ENCODE peak calls at places on chromosomes 12 and 14, in five cellular contexts. L is K562, S is IMR-90, X is HepG2, I is H1. H is an unnamed sample.
A peak's percentile ranks its signal among the peaks of the same experiment; 100 is the strongest.

GRCh38 chr12:19323768-19324167 is 115.5 kb upstream of the AEBP2 start:
- DNase-seq in L (no peak), S (peak; percentile 80), X (no peak), I (no peak), H (no peak)

GRCh38 chr12:128687851-128688250 is 135.9 kb downstream of the SLC15A4 start:
- DNase-seq in L (no peak), S (no peak), X (no peak), I (no peak), H (no peak)

GRCh38 chr14:101709962-101710891 is 51.3 kb upstream of the PPP2R5C start:
- DNase-seq in L (peak; percentile 68), S (no peak), X (peak; percentile 39), I (no peak), H (no peak)

GRCh38 chr12:46556820-46557524 is 184.4 kb upstream of the SLC38A2 start:
- DNase-seq in L (no peak), S (peak; percentile 95), X (no peak), I (no peak), H (peak; percentile 43)

GRCh38 chr12:132061641-132062430 is 82.3 kb downstream of the DDX51 start:
- DNase-seq in L (no peak), S (no peak), X (no peak), I (no peak), H (no peak)

GRCh38 chr12:6167327-6168280 is 32.6 kb upstream of the CD9 start:
- DNase-seq in L (peak; percentile 57), S (peak; percentile 99), X (peak; percentile 30), I (no peak), H (peak; percentile 61)

GRCh38 chr14:101254805-101255764 is 306.2 kb upstream of the DIO3 start:
- DNase-seq in L (no peak), S (no peak), X (no peak), I (no peak), H (no peak)

GRCh38 chr12:109151457-109151856 is 35.1 kb downstream of the ACACB start:
- DNase-seq in L (no peak), S (no peak), X (no peak), I (no peak), H (no peak)

GRCh38 chr12:6896846-6897435 is 7.7 kb upstream of the LRRC23 start:
- DNase-seq in L (no peak), S (no peak), X (no peak), I (no peak), H (no peak)

GRCh38 chr12:120249266-120249874 is 16.2 kb downstream of the PXN start:
- DNase-seq in L (no peak), S (no peak), X (no peak), I (no peak), H (no peak)

GRCh38 chr14:42671636-42672035 is 1065.0 kb downstream of the LRFN5 start:
- DNase-seq in L (no peak), S (no peak), X (no peak), I (no peak), H (no peak)

GRCh38 chr14:86464386-86464785 is 934.4 kb downstream of the FLRT2 start:
- DNase-seq in L (no peak), S (peak; percentile 57), X (no peak), I (no peak), H (no peak)

GRCh38 chr14:73240816-73241480 is 3.6 kb downstream of the PAPLN start:
- DNase-seq in L (no peak), S (no peak), X (no peak), I (no peak), H (no peak)

GRCh38 chr12:111927346-111927745 is 85.3 kb downstream of the MAPKAPK5 start:
- DNase-seq in L (no peak), S (no peak), X (no peak), I (no peak), H (no peak)

GRCh38 chr12:12645485-12645884 is 33.8 kb downstream of the CREBL2 start:
- DNase-seq in L (peak; percentile 35), S (peak; percentile 40), X (peak; percentile 64), I (no peak), H (no peak)

GRCh38 chr14:50668852-50669194 is 717 bp upstream of the SAV1 start:
- DNase-seq in L (no peak), S (no peak), X (no peak), I (no peak), H (no peak)

GRCh38 chr14:50667491-50668007 is 557 bp downstream of the SAV1 start:
- DNase-seq in L (peak; percentile 22), S (no peak), X (no peak), I (no peak), H (no peak)

GRCh38 chr14:50669441-50669986 is 1.4 kb upstream of the SAV1 start:
- DNase-seq in L (no peak), S (no peak), X (no peak), I (no peak), H (no peak)

GRCh38 chr14:50668008-50668851 is at the start of gene SAV1:
- DNase-seq in L (peak; percentile 61), S (peak; percentile 87), X (peak; percentile 68), I (no peak), H (no peak)

DNA sequence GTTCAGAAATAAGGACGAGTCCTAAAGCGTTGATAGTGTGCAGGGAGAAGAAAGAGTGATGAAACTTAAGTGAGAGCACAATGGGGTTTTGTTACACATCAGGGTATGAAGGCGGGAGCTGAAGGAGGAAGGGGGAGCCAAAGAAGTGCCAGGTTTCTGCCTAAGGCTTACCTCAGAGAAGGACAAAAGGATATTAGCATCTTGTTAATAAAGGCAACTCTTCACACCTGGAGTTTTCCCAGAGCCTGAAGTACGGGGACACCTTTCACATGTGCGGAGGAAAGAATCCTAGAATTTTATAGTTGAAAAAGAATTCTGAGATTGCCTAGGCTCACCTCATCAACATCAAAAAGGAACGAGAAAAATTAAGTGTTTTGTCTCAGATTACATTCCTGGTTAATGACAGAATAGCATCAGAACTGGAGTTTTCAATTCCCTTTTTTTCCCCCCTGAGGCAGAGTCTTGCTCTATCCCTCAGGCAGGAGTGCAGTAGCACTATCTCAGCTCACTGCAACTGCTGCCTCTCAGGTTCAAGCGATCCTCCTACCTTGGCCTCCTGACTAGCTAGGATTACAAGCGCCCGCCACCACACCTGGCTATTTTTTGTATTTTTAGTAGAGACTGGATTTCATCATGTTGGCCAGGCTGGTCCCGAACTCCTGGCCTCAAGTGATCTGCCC is 2.2 kb upstream of the SAV1 start:
- DNase-seq in L (no peak), S (peak; percentile 49), X (no peak), I (peak; percentile 59), H (no peak)
- TF ChIP-seq CEBPB in L (no peak), S (no peak), X (no peak), I (peak; percentile 27), H (no peak)

DNA sequence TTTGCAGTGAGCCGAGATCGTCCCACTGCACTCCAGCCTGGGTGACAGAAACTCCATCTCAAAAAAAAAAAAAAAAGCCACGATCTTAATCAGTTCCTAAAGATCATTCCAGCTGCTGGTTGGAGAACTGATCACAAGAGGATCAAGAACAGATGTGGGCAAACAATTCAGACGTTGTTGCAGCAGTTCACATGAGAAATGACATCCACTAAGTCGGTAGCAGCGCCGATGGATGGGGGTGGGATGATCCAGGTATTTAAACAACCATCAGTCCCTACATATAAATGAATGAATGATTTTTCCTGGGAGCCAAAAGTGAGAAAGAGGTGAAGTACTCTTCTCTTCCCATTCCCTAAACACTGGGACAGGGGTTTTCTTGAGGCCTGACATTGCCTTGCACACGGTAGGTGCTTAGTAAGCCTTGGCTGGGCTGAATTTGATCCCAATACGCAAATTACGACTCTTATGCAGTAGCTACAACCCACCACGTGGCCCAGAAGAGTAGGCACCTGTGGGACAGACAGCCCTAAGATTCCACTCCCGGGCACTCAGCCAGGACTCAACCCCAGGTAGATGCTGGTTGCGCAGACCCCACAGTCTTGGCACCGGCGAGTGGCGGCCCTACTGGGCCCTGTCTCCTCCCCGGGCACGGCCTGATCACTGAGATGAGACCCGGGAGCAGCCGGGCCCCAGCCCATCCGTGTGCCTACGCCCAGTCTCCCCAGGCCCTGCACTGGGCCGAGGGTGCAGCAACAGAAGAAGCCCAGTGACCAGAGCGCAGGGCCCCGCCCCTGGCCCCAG is 565 bp downstream of the SPRYD3 start:
- DNase-seq in L (no peak), S (peak; percentile 29), X (no peak), I (no peak), H (no peak)
- TF ChIP-seq CEBPB in L (no peak), S (no peak), X (no peak), I (no peak), H (no peak)

GRCh38 chr12:25959069-25959961 is 833 bp downstream of the RASSF8 start:
- DNase-seq in L (no peak), S (peak; percentile 85), X (no peak), I (no peak), H (peak; percentile 46)

GRCh38 chr12:25960176-25960575 is 1.7 kb downstream of the RASSF8 start:
- DNase-seq in L (no peak), S (peak; percentile 28), X (no peak), I (no peak), H (peak; percentile 33)

GRCh38 chr12:25965682-25966081 is 7.2 kb downstream of the RASSF8 start:
- DNase-seq in L (no peak), S (no peak), X (no peak), I (no peak), H (no peak)

GRCh38 chr12:25960926-25961325 is 2.4 kb downstream of the RASSF8 start:
- DNase-seq in L (no peak), S (peak; percentile 19), X (no peak), I (no peak), H (no peak)

GRCh38 chr12:25962932-25963525 is 4.5 kb downstream of the RASSF8 start:
- DNase-seq in L (no peak), S (no peak), X (no peak), I (no peak), H (no peak)
- TF ChIP-seq CEBPB in L (no peak), S (no peak), X (no peak), I (no peak), H (no peak)

GRCh38 chr14:75279739-75280447 is 1.3 kb downstream of the FOS start:
- DNase-seq in L (no peak), S (peak; percentile 27), X (no peak), I (no peak), H (no peak)
- TF ChIP-seq CEBPB in L (no peak), S (no peak), X (no peak), I (no peak), H (no peak)

GRCh38 chr14:24734917-24735500 is 101.0 kb upstream of the GZMB start:
- DNase-seq in L (peak; percentile 34), S (peak; percentile 69), X (peak; percentile 86), I (no peak), H (peak; percentile 7)
- TF ChIP-seq CEBPB in L (no peak), S (no peak), X (no peak), I (no peak), H (no peak)

GRCh38 chr12:75878382-75878720 is 153.2 kb downstream of the PHLDA1 start:
- DNase-seq in L (no peak), S (peak; percentile 93), X (no peak), I (no peak), H (no peak)
- TF ChIP-seq CEBPB in L (no peak), S (peak; percentile 59), X (no peak), I (no peak), H (no peak)